ENCODE peak calls at places on chromosomes 7 and 10, in five cellular contexts. P, T, C, B and N are unnamed samples.

GRCh38 chr7:98034044-98035035 is 44.3 kb upstream of the OCM2 start:
- DNase-seq in B (peak), T (no peak), P (no peak), C (no peak), N (no peak)

GRCh38 chr7:128453836-128454804 is 1.6 kb upstream of the HILPDA start:
- DNase-seq in C (peak), T (peak), P (peak), B (peak), N (peak)

GRCh38 chr10:132630666-132631347 is 93.2 kb downstream of the INPP5A start:
- DNase-seq in P (no peak), B (peak), C (no peak), T (peak), N (no peak)

GRCh38 chr10:33136781-33137180 is 178.8 kb upstream of the ITGB1 start:
- DNase-seq in C (no peak), B (peak), P (no peak), T (no peak), N (no peak)

GRCh38 chr10:24331457-24331856 is 122.5 kb downstream of the KIAA1217 start:
- DNase-seq in T (no peak), B (no peak), P (peak), C (peak), N (no peak)

GRCh38 chr10:99921948-99922347 is 87.8 kb downstream of the DNMBP start:
- DNase-seq in P (no peak), T (no peak), C (no peak), B (peak), N (no peak)

GRCh38 chr10:5033061-5033770 is 29.6 kb upstream of the AKR1C2 start:
- DNase-seq in T (no peak), P (peak), C (no peak), B (peak), N (no peak)

GRCh38 chr10:62038609-62039190 is 137.2 kb downstream of the ARID5B start:
- DNase-seq in P (peak), B (peak), T (no peak), C (peak), N (no peak)

GRCh38 chr10:92846-93245 is 42.4 kb upstream of the ZMYND11 start:
- DNase-seq in C (no peak), T (no peak), B (no peak), P (no peak), N (no peak)

GRCh38 chr10:95333997-95334792 is 43.4 kb upstream of the PDLIM1 start:
- DNase-seq in T (peak), C (peak), P (peak), B (peak), N (no peak)

GRCh38 chr10:49354593-49354992 is 41.3 kb downstream of the DRGX start:
- DNase-seq in T (no peak), B (no peak), P (no peak), C (no peak), N (no peak)

GRCh38 chr10:103739039-103739764 is 116.2 kb downstream of the SH3PXD2A start:
- DNase-seq in P (peak), C (no peak), B (peak), T (no peak), N (no peak)

GRCh38 chr10:100621360-100622205 is 85.8 kb downstream of the HIF1AN start:
- DNase-seq in C (no peak), B (peak), T (no peak), P (no peak), N (no peak)

GRCh38 chr7:135253851-135254815 is 20.5 kb downstream of the STRA8 start:
- DNase-seq in C (no peak), T (peak), B (peak), P (peak), N (no peak)

GRCh38 chr10:67818323-67818722 is 19.7 kb downstream of the DNAJC12 start:
- DNase-seq in C (no peak), T (no peak), B (no peak), P (peak), N (no peak)

GRCh38 chr7:139340808-139341057 is 404 bp upstream of the FMC1 start:
- DNase-seq in T (peak), P (peak), B (no peak), C (no peak), N (no peak)

GRCh38 chr7:34078864-34079263 is 173.5 kb downstream of the BMPER start:
- DNase-seq in B (no peak), P (no peak), C (no peak), T (no peak), N (no peak)

GRCh38 chr7:15168489-15168888 is 265.9 kb upstream of the DGKB start:
- DNase-seq in B (peak), T (no peak), P (no peak), C (no peak), N (no peak)

GRCh38 chr7:24390376-24391157 is 106.6 kb downstream of the NPY start:
- DNase-seq in C (no peak), T (no peak), P (no peak), B (no peak), N (no peak)

GRCh38 chr10:9254353-9254752 is 1199.9 kb downstream of the GATA3 start:
- DNase-seq in P (no peak), C (no peak), B (peak), T (no peak), N (no peak)

GRCh38 chr7:101510297-101510696 is 118.8 kb downstream of the MYL10 start:
- DNase-seq in P (no peak), T (no peak), C (no peak), B (no peak), N (no peak)

GRCh38 chr7:101506531-101506930 is 122.6 kb downstream of the MYL10 start:
- DNase-seq in T (no peak), C (no peak), P (no peak), B (no peak), N (no peak)

GRCh38 chr7:101511965-101512364 is 117.1 kb downstream of the MYL10 start:
- DNase-seq in C (no peak), T (no peak), P (no peak), B (no peak), N (no peak)

GRCh38 chr7:101507327-101507726 is 121.8 kb downstream of the MYL10 start:
- DNase-seq in T (no peak), B (no peak), P (no peak), C (no peak), N (no peak)

GRCh38 chr7:101507791-101508252 is 121.3 kb downstream of the MYL10 start:
- DNase-seq in P (peak), C (no peak), T (no peak), B (peak), N (peak)
- TF ChIP-seq CTCF in P (peak), C (peak), T (no peak), B (peak), N (peak)

GRCh38 chr10:97879241-97879640 is 29.6 kb downstream of the GOLGA7B start:
- DNase-seq in T (no peak), B (no peak), P (no peak), C (no peak), N (no peak)

GRCh38 chr10:97883092-97883485 is 33.4 kb downstream of the GOLGA7B start:
- DNase-seq in C (no peak), P (no peak), B (no peak), T (no peak), N (no peak)

GRCh38 chr10:97882142-97883091 is 32.8 kb downstream of the GOLGA7B start:
- DNase-seq in T (peak), C (no peak), P (peak), B (peak), N (no peak)

GRCh38 chr10:97876387-97876786 is 26.7 kb downstream of the GOLGA7B start:
- DNase-seq in T (no peak), P (no peak), B (no peak), C (no peak), N (no peak)

GRCh38 chr10:97880109-97880508 is 30.5 kb downstream of the GOLGA7B start:
- DNase-seq in C (peak), B (no peak), T (no peak), P (no peak), N (no peak)
- TF ChIP-seq CTCF in C (no peak), B (no peak), T (no peak), P (no peak), N (no peak)

GRCh38 chr10:17536221-17536620 is 81.0 kb downstream of the HACD1 start:
- DNase-seq in B (peak), P (no peak), T (no peak), C (no peak), N (no peak)
- TF ChIP-seq CTCF in B (no peak), P (no peak), T (no peak), C (no peak), N (no peak)

DNA sequence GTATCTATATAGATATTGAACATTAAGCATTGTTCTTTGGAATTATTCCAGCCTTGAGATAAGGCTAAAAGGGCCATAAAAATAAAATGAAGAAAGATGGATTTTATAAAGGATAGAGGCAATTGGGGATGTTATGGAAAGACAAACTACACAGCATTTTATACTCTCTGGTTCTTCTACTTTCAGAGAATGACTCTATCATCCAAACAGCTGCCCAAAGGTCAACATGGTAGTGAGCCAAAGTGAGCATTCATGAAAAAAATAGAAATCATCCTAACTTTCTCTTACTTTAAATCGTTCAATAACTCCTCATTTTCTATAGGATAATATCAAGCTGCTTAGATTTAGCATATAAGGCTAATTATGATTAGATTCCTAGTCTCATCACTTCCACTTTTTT is 25.2 kb downstream of the IMMP2L start:
- DNase-seq in T (no peak), P (no peak), B (no peak), C (no peak), N (no peak)
- TF ChIP-seq CTCF in T (no peak), P (no peak), B (no peak), C (no peak), N (no peak)

DNA sequence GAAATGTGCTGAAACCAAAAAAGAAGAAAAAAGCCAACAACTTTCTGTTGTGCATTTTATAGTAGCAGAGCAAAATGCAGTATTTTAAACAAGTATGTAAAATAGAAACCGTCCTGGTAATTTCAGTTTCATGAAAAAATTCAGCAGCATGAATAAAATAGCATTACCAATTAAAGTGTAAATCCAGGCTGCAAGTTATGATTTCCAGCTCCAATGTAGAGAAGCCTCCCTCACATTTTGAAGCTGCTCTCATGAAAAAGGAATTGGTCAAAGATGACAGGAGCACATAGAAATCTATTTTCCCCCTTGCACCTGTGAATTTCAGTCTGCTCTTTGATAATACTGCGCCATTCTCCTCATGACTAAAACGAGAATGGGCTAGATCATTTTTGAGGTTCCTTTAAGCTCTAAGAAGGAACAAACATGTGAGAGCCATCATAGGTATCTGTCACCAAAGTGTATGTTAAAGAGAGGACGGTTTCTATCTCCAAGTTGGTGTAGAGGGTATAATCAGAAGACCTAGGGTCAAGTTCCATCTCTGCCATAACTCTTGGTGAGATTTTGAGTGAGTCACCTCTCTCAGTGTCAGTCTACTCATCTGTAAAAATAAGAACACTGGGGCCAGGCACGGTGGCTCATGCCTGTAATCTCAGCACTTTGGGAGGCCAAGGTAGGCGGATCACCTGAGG is 107.5 kb downstream of the MTPAP start:
- DNase-seq in T (no peak), C (no peak), P (no peak), B (no peak), N (no peak)
- TF ChIP-seq CTCF in T (peak), C (no peak), P (no peak), B (no peak), N (no peak)

GRCh38 chr10:73537288-73537687 is 41.5 kb upstream of the PPP3CB start:
- DNase-seq in B (no peak), P (no peak), T (no peak), C (no peak), N (no peak)

GRCh38 chr10:73534857-73535256 is 39.0 kb upstream of the PPP3CB start:
- DNase-seq in C (no peak), B (no peak), T (no peak), P (no peak), N (no peak)

GRCh38 chr10:73537709-73538108 is 41.9 kb upstream of the PPP3CB start:
- DNase-seq in B (no peak), C (no peak), P (no peak), T (no peak), N (no peak)
- TF ChIP-seq CTCF in B (no peak), C (no peak), P (no peak), T (no peak), N (no peak)

GRCh38 chr7:155378580-155378934 is 79.4 kb upstream of the EN2 start:
- DNase-seq in P (no peak), T (no peak), C (no peak), B (no peak), N (no peak)

GRCh38 chr7:155378959-155379871 is 78.7 kb upstream of the EN2 start:
- DNase-seq in T (no peak), C (no peak), B (no peak), P (no peak), N (no peak)

GRCh38 chr7:155381852-155382801 is 75.8 kb upstream of the EN2 start:
- DNase-seq in P (no peak), C (no peak), B (no peak), T (no peak), N (no peak)

GRCh38 chr7:155380986-155381851 is 76.7 kb upstream of the EN2 start:
- DNase-seq in B (no peak), T (no peak), C (no peak), P (no peak), N (no peak)

GRCh38 chr7:155380221-155380861 is 77.6 kb upstream of the EN2 start:
- DNase-seq in P (peak), B (peak), C (peak), T (no peak), N (no peak)
- TF ChIP-seq CTCF in P (peak), B (peak), C (peak), T (peak), N (peak)

GRCh38 chr7:27433581-27433980 is 191.0 kb downstream of the EVX1 start:
- DNase-seq in P (no peak), C (no peak), T (no peak), B (no peak), N (no peak)

GRCh38 chr7:27435461-27435860 is 192.9 kb downstream of the EVX1 start:
- DNase-seq in T (no peak), C (no peak), P (peak), B (peak), N (no peak)

GRCh38 chr7:27431465-27431864 is 188.9 kb downstream of the EVX1 start:
- DNase-seq in P (no peak), B (no peak), C (no peak), T (no peak), N (no peak)

GRCh38 chr7:27438878-27439589 is 196.4 kb downstream of the EVX1 start:
- DNase-seq in B (no peak), C (no peak), T (no peak), P (no peak), N (no peak)

GRCh38 chr7:27434729-27435400 is 192.3 kb downstream of the EVX1 start:
- DNase-seq in C (no peak), T (no peak), P (no peak), B (peak), N (no peak)
- TF ChIP-seq CTCF in C (no peak), T (no peak), P (peak), B (peak), N (peak)